ENCODE peak calls at places on chromosome 5, in five cellular contexts. One of them, this sample, is unnamed.
A peak's percentile ranks its signal among the peaks of the same experiment; 100 is the strongest.

GRCh38 chr5:43146958-43147357 is 26.2 kb downstream of the ZNF131 start:
- DNase-seq in GM18507: no peak
- DNase-seq in GM13977: no peak
- DNase-seq in EL: no peak
- DNase-seq in H54: no peak
- DNase-seq in this sample: no peak

GRCh38 chr5:168883253-168883880 is 304.2 kb upstream of the PANK3 start:
- DNase-seq in GM18507: no peak
- DNase-seq in GM13977: no peak
- DNase-seq in EL: no peak
- DNase-seq in H54: no peak
- DNase-seq in this sample: no peak

GRCh38 chr5:138955013-138955660 is 80.0 kb upstream of the LRRTM2 start:
- DNase-seq in GM18507: no peak
- DNase-seq in GM13977: no peak
- DNase-seq in EL: no peak
- DNase-seq in H54: no peak
- DNase-seq in this sample: peak; percentile 21

GRCh38 chr5:117590944-117591343 is 1016.3 kb upstream of the SEMA6A start:
- DNase-seq in GM18507: no peak
- DNase-seq in GM13977: peak; percentile 15
- DNase-seq in EL: peak; percentile 21
- DNase-seq in H54: no peak
- DNase-seq in this sample: no peak

GRCh38 chr5:7747728-7748127 is 103.2 kb downstream of the CFAP90 start:
- DNase-seq in GM18507: no peak
- DNase-seq in GM13977: no peak
- DNase-seq in EL: no peak
- DNase-seq in H54: no peak
- DNase-seq in this sample: no peak

GRCh38 chr5:21615195-21615765 is 1237.9 kb downstream of the CDH12 start:
- DNase-seq in GM18507: no peak
- DNase-seq in GM13977: no peak
- DNase-seq in EL: no peak
- DNase-seq in H54: no peak
- DNase-seq in this sample: no peak

GRCh38 chr5:72234265-72234700 is 85.8 kb downstream of the MRPS27 start:
- DNase-seq in GM18507: peak; percentile 25
- DNase-seq in GM13977: peak; percentile 47
- DNase-seq in EL: peak; percentile 73
- DNase-seq in H54: peak; percentile 24
- DNase-seq in this sample: no peak

GRCh38 chr5:98031926-98032325 is 741.5 kb upstream of the RGMB start:
- DNase-seq in GM18507: no peak
- DNase-seq in GM13977: no peak
- DNase-seq in EL: no peak
- DNase-seq in H54: no peak
- DNase-seq in this sample: no peak

GRCh38 chr5:180352116-180352975 is 790 bp downstream of the GFPT2 start:
- DNase-seq in GM18507: no peak
- DNase-seq in GM13977: no peak
- DNase-seq in EL: no peak
- DNase-seq in H54: peak; percentile 44
- DNase-seq in this sample: no peak

GRCh38 chr5:19270153-19270552 is 717.8 kb downstream of the CDH18 start:
- DNase-seq in GM18507: no peak
- DNase-seq in GM13977: no peak
- DNase-seq in EL: no peak
- DNase-seq in H54: no peak
- DNase-seq in this sample: peak; percentile 31

GRCh38 chr5:57304931-57305330 is 131.1 kb downstream of the GPBP1 start:
- DNase-seq in GM18507: no peak
- DNase-seq in GM13977: no peak
- DNase-seq in EL: no peak
- DNase-seq in H54: no peak
- DNase-seq in this sample: no peak

GRCh38 chr5:83559141-83559785 is 87.7 kb downstream of the VCAN start:
- DNase-seq in GM18507: no peak
- DNase-seq in GM13977: no peak
- DNase-seq in EL: no peak
- DNase-seq in H54: no peak
- DNase-seq in this sample: no peak

GRCh38 chr5:14305045-14305444 is 161.9 kb downstream of the TRIO start:
- DNase-seq in GM18507: no peak
- DNase-seq in GM13977: no peak
- DNase-seq in EL: peak; percentile 85
- DNase-seq in H54: peak; percentile 93
- DNase-seq in this sample: peak; percentile 71

GRCh38 chr5:74199436-74200210 is 440.9 kb downstream of the ENC1 start:
- DNase-seq in GM18507: no peak
- DNase-seq in GM13977: no peak
- DNase-seq in EL: peak; percentile 89
- DNase-seq in H54: no peak
- DNase-seq in this sample: no peak

GRCh38 chr5:139696894-139697658 is 48.9 kb downstream of the CXXC5 start:
- DNase-seq in GM18507: no peak
- DNase-seq in GM13977: peak; percentile 64
- DNase-seq in EL: peak; percentile 93
- DNase-seq in H54: peak; percentile 72
- DNase-seq in this sample: peak; percentile 91

GRCh38 chr5:137834498-137834897 is 33.2 kb upstream of the MYOT start:
- DNase-seq in GM18507: no peak
- DNase-seq in GM13977: no peak
- DNase-seq in EL: peak; percentile 60
- DNase-seq in H54: no peak
- DNase-seq in this sample: no peak

GRCh38 chr5:34957857-34958690 is 28.7 kb downstream of the DNAJC21 start:
- DNase-seq in GM18507: no peak
- DNase-seq in GM13977: peak; percentile 54
- DNase-seq in EL: peak; percentile 35
- DNase-seq in H54: peak; percentile 25
- DNase-seq in this sample: no peak

GRCh38 chr5:136018814-136019777 is 9.7 kb upstream of the TGFBI start:
- DNase-seq in GM18507: no peak
- DNase-seq in GM13977: no peak
- DNase-seq in EL: peak; percentile 99
- DNase-seq in H54: no peak
- DNase-seq in this sample: peak; percentile 97

GRCh38 chr5:142753114-142753764 is 16.9 kb upstream of the ARHGAP26 start:
- DNase-seq in GM18507: no peak
- DNase-seq in GM13977: no peak
- DNase-seq in EL: no peak
- DNase-seq in H54: no peak
- DNase-seq in this sample: no peak

GRCh38 chr5:164868761-164869160 is 1363.3 kb downstream of the MAT2B start:
- DNase-seq in GM18507: no peak
- DNase-seq in GM13977: no peak
- DNase-seq in EL: no peak
- DNase-seq in H54: no peak
- DNase-seq in this sample: no peak

GRCh38 chr5:160071521-160072299 is 47.5 kb downstream of the PWWP2A start:
- DNase-seq in GM18507: no peak
- DNase-seq in GM13977: no peak
- DNase-seq in EL: no peak
- DNase-seq in H54: no peak
- DNase-seq in this sample: no peak

GRCh38 chr5:98839469-98840383 is 66.3 kb downstream of the RGMB start:
- DNase-seq in GM18507: no peak
- DNase-seq in GM13977: no peak
- DNase-seq in EL: peak; percentile 24
- DNase-seq in H54: no peak
- DNase-seq in this sample: no peak

GRCh38 chr5:16522096-16522495 is 56.5 kb upstream of the ZNF622 start:
- DNase-seq in GM18507: no peak
- DNase-seq in GM13977: no peak
- DNase-seq in EL: no peak
- DNase-seq in H54: no peak
- DNase-seq in this sample: no peak

GRCh38 chr5:95620030-95620869 is at the start of gene GPR150:
- DNase-seq in GM18507: no peak
- DNase-seq in GM13977: peak; percentile 79
- DNase-seq in EL: peak; percentile 61
- DNase-seq in H54: no peak
- DNase-seq in this sample: no peak

GRCh38 chr5:68178579-68178978 is 37.0 kb upstream of the PIK3R1 start:
- DNase-seq in GM18507: no peak
- DNase-seq in GM13977: no peak
- DNase-seq in EL: peak; percentile 41
- DNase-seq in H54: no peak
- DNase-seq in this sample: no peak

GRCh38 chr5:74326571-74327338 is 313.8 kb downstream of the ENC1 start:
- DNase-seq in GM18507: peak; percentile 36
- DNase-seq in GM13977: peak; percentile 43
- DNase-seq in EL: peak; percentile 97
- DNase-seq in H54: peak; percentile 49
- DNase-seq in this sample: peak; percentile 95

GRCh38 chr5:53478411-53479044 is 1.9 kb upstream of the FST start:
- DNase-seq in GM18507: no peak
- DNase-seq in GM13977: peak; percentile 60
- DNase-seq in EL: peak; percentile 76
- DNase-seq in H54: peak; percentile 38
- DNase-seq in this sample: no peak

GRCh38 chr5:135478938-135479337 is 26.8 kb upstream of the TIFAB start:
- DNase-seq in GM18507: no peak
- DNase-seq in GM13977: no peak
- DNase-seq in EL: no peak
- DNase-seq in H54: no peak
- DNase-seq in this sample: no peak

GRCh38 chr5:99674086-99674485 is 745.3 kb upstream of the CHD1 start:
- DNase-seq in GM18507: no peak
- DNase-seq in GM13977: no peak
- DNase-seq in EL: no peak
- DNase-seq in H54: no peak
- DNase-seq in this sample: no peak

GRCh38 chr5:155616779-155617392 is 603.3 kb downstream of the KIF4B start:
- DNase-seq in GM18507: peak; percentile 4
- DNase-seq in GM13977: peak; percentile 50
- DNase-seq in EL: no peak
- DNase-seq in H54: peak; percentile 6
- DNase-seq in this sample: no peak

GRCh38 chr5:10229306-10230048 is 20.2 kb downstream of the ATPSCKMT start:
- DNase-seq in GM18507: no peak
- DNase-seq in GM13977: no peak
- DNase-seq in EL: peak; percentile 81
- DNase-seq in H54: peak; percentile 33
- DNase-seq in this sample: peak; percentile 75

GRCh38 chr5:122702524-122702875 is 72.4 kb upstream of the SNX2 start:
- DNase-seq in GM18507: no peak
- DNase-seq in GM13977: no peak
- DNase-seq in EL: no peak
- DNase-seq in H54: no peak
- DNase-seq in this sample: no peak

GRCh38 chr5:14706615-14707021 is 42.1 kb downstream of the OTULIN start:
- DNase-seq in GM18507: no peak
- DNase-seq in GM13977: no peak
- DNase-seq in EL: peak; percentile 61
- DNase-seq in H54: no peak
- DNase-seq in this sample: no peak

This sample was measured in skeletal muscle cell.